ENCODE peak calls at places on chromosomes 3 and 15, in ten cellular contexts. G, U, L, S, B, N, O, E, W and D are unnamed samples. For H3K4me1, the result is how much of the 10 kb centered on the place peaks cover.

GRCh38 chr3:159796744-159797143 is 191.9 kb upstream of the IL12A start:
- DNase-seq in B (no peak), L (peak), S (no peak), U (no peak), O (no peak), N (no peak), E (no peak), G (no peak), W (no peak), D (no peak)

GRCh38 chr3:171838218-171838720 is 4.9 kb upstream of the TMEM212 start:
- DNase-seq in U (no peak), B (peak), G (peak), N (peak), L (peak), W (no peak), O (no peak), E (no peak), S (no peak), D (no peak)

GRCh38 chr15:50624616-50625168 is 61.9 kb downstream of the TRPM7 start:
- DNase-seq in S (no peak), E (no peak), G (no peak), U (no peak), W (no peak), L (peak), O (no peak), B (no peak), N (no peak), D (no peak)

GRCh38 chr15:50166216-50166615 is 15.8 kb upstream of the SLC27A2 start:
- DNase-seq in S (no peak), E (no peak), B (no peak), N (no peak), U (no peak), W (no peak), O (no peak), L (peak), G (no peak), D (no peak)

GRCh38 chr3:42051384-42052131 is 39.6 kb upstream of the TRAK1 start:
- DNase-seq in E (no peak), B (no peak), U (peak), G (no peak), S (peak), N (no peak), O (no peak), W (no peak), L (no peak), D (no peak)

GRCh38 chr3:11535207-11535960 is 108.3 kb downstream of the VGLL4 start:
- DNase-seq in W (no peak), U (no peak), N (no peak), B (peak), O (no peak), S (no peak), G (no peak), L (no peak), E (no peak), D (no peak)

GRCh38 chr15:35362195-35362829 is 183.7 kb downstream of the DPH6 start:
- DNase-seq in W (no peak), E (no peak), L (no peak), O (no peak), U (no peak), N (peak), S (no peak), B (no peak), G (no peak), D (no peak)

GRCh38 chr3:47443611-47443995 is 32.1 kb downstream of the SCAP start:
- DNase-seq in B (no peak), U (peak), W (no peak), E (peak), G (no peak), S (peak), N (no peak), L (no peak), O (no peak), D (no peak)

GRCh38 chr15:31501536-31502157 is 175.0 kb downstream of the KLF13 start:
- DNase-seq in L (no peak), B (no peak), E (no peak), W (no peak), U (no peak), G (no peak), N (no peak), O (no peak), S (no peak), D (no peak)

GRCh38 chr15:51647128-51647562 is 24.6 kb upstream of the DMXL2 start:
- DNase-seq in O (no peak), U (peak), S (no peak), L (peak), W (no peak), E (peak), N (no peak), G (peak), B (no peak), D (no peak)

GRCh38 chr15:29813009-29813408 is 9.3 kb downstream of the TJP1 start:
- DNase-seq in N (no peak), E (no peak), B (no peak), O (no peak), U (no peak), G (no peak), S (no peak), W (no peak), L (no peak), D (no peak)

GRCh38 chr3:134326126-134326525 is 48.1 kb downstream of the AMOTL2 start:
- DNase-seq in N (no peak), B (peak), G (no peak), U (no peak), W (no peak), O (no peak), S (no peak), E (no peak), L (no peak), D (no peak)

GRCh38 chr3:151903501-151903991 is 30.1 kb downstream of the SUCNR1 start:
- DNase-seq in G (no peak), E (no peak), B (no peak), N (peak), S (peak), U (no peak), W (no peak), O (no peak), L (peak), D (no peak)

GRCh38 chr15:70806992-70807712 is 43.8 kb upstream of the UACA start:
- DNase-seq in O (peak), G (peak), B (peak), U (no peak), S (no peak), E (peak), W (no peak), L (peak), N (no peak), D (no peak)

GRCh38 chr3:197896421-197896820 is 53.6 kb upstream of the RPL35A start:
- DNase-seq in N (no peak), S (no peak), E (no peak), B (no peak), L (no peak), O (no peak), G (no peak), W (no peak), U (no peak), D (no peak)

GRCh38 chr3:61847784-61848462 is 286.6 kb downstream of the PTPRG start:
- DNase-seq in S (peak), B (peak), L (peak), U (peak), W (no peak), G (peak), E (peak), O (no peak), N (peak), D (no peak)

GRCh38 chr15:94119215-94119815 is 112.0 kb upstream of the MCTP2 start:
- DNase-seq in U (no peak), L (no peak), W (no peak), G (peak), N (peak), S (no peak), O (no peak), E (no peak), B (peak), D (no peak)

GRCh38 chr15:73887481-73887880 is 14.1 kb downstream of the TBC1D21 start:
- DNase-seq in E (no peak), G (no peak), N (no peak), O (no peak), S (no peak), L (no peak), U (no peak), W (no peak), B (peak), D (no peak)

GRCh38 chr15:66085128-66085527 is 168.4 kb downstream of the MEGF11 start:
- DNase-seq in G (no peak), O (no peak), L (no peak), B (peak), W (no peak), E (no peak), U (no peak), N (no peak), S (no peak), D (no peak)

GRCh38 chr3:126321490-126321889 is 35.7 kb downstream of the KLF15 start:
- DNase-seq in B (peak), O (no peak), L (no peak), S (no peak), N (no peak), G (no peak), E (no peak), W (no peak), U (no peak), D (no peak)

GRCh38 chr3:138356666-138357409 is 8.5 kb downstream of the MRAS start:
- DNase-seq in B (no peak), N (no peak), W (no peak), L (no peak), O (no peak), E (no peak), U (no peak), G (no peak), S (no peak), D (no peak)

GRCh38 chr3:138351916-138352555 is 3.7 kb downstream of the MRAS start:
- DNase-seq in G (peak), W (no peak), B (no peak), E (no peak), U (no peak), O (no peak), S (no peak), L (no peak), N (no peak), D (no peak)

GRCh38 chr3:138355071-138355470 is 6.7 kb downstream of the MRAS start:
- DNase-seq in L (no peak), E (no peak), N (no peak), S (no peak), O (no peak), U (no peak), W (no peak), B (peak), G (no peak), D (no peak)

GRCh38 chr3:138351151-138351550 is 2.8 kb downstream of the MRAS start:
- DNase-seq in E (no peak), G (no peak), N (no peak), S (no peak), B (no peak), W (no peak), L (no peak), O (no peak), U (no peak), D (no peak)

GRCh38 chr3:138354376-138354775 is 6.0 kb downstream of the MRAS start:
- DNase-seq in U (no peak), G (no peak), L (no peak), E (no peak), B (no peak), O (no peak), S (no peak), N (no peak), W (no peak), D (no peak)
- H3K4me1 ChIP-seq in U (under half), G (half or more), L (under half), E (under half), B (under half), O (under half), S (under half), N (under half), W (under half), D (under half)

DNA sequence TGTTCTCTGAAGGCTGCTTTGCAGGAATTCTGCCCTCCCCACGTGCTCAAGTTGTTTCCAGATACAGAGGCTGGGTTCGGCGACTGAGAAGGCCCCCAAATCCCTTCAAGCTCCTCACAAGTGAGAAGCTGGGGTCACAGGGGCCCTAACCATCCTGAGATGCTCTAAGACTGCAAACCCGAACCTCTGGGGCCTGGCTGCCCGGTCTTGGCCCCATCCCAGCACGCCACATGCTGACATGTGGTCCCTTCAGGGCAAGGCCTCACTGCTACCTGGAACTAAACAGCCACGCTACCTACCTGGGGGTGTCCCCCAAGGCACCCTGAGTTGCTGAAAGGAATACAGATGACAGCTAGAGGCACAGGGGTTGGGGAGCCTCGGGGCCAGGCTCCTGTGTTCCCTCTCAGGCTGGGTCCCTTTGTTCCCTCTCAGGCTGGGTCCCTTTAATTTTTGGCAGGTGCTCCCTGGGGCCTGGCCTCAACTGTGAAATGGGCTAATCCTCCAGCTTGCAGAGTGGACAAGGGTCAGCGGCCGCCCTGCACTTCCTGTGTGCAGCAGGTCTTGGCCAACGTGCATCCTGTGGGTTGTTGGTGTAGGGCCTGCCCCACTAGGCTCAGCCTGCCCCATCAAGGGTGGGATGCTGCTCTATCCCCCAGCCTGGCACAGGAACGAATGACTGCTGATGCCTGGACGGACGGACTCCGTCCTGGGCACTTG is 32.5 kb downstream of the KLHL25 start:
- DNase-seq in S (no peak), W (no peak), B (no peak), G (no peak), E (no peak), O (no peak), N (no peak), L (no peak), U (no peak), D (no peak)
- H3K27ac ChIP-seq in S (no peak), W (no peak), B (peak), G (peak), E (peak), O (peak), N (peak), L (no peak), U (no peak), D (no peak)

GRCh38 chr3:127733781-127734180 is 61.0 kb downstream of the ABTB1 start:
- DNase-seq in S (no peak), L (no peak), U (no peak), O (no peak), B (no peak), N (no peak), E (no peak), G (no peak), W (no peak), D (no peak)

GRCh38 chr3:127734754-127735473 is 62.2 kb downstream of the ABTB1 start:
- DNase-seq in L (peak), S (peak), U (no peak), N (no peak), O (no peak), E (no peak), W (no peak), B (peak), G (no peak), D (no peak)

GRCh38 chr3:127732879-127733350 is 60.2 kb downstream of the ABTB1 start:
- DNase-seq in U (no peak), O (no peak), N (no peak), B (no peak), L (no peak), W (no peak), S (no peak), G (no peak), E (no peak), D (no peak)

GRCh38 chr3:127735767-127736693 is 63.3 kb downstream of the ABTB1 start:
- DNase-seq in U (peak), G (no peak), L (peak), E (no peak), W (no peak), O (no peak), B (no peak), S (peak), N (no peak), D (no peak)

DNA sequence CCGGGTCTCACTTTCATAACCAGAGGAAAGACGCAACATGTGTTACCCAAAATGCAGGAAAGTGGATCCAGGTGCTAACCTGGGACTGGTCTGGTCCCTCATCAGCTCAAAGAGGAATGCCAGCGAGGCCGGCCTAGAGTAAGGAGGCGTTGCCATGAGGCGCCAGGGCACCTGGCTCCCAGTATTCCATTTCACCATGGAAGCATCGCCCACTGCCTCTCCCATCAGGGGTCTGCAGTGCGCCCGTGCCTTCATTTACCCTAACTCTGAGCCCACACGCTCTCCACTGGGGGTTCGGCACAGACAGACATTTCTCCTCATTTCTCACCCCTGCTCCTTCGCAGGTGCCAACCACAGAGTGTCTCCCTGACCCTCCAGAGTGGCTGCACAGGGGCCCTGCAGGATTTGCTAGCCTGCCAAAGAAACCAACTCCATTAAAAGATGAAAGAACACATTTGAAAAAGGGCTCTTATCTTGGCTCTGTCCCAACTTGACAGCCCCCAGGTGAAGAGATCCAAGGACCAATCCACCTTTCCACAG is 61.5 kb downstream of the ABTB1 start:
- DNase-seq in B (no peak), G (no peak), W (no peak), N (no peak), O (no peak), U (no peak), S (no peak), E (no peak), L (no peak), D (no peak)
- H3K4me1 ChIP-seq in B (under half), G (half or more), W (under half), N (under half), O (under half), U (under half), S (under half), E (half or more), L (under half), D (under half)

GRCh38 chr3:178085817-178086123 is 450.5 kb upstream of the KCNMB2 start:
- DNase-seq in O (no peak), L (no peak), G (no peak), N (no peak), U (no peak), E (no peak), B (no peak), S (no peak), W (no peak), D (no peak)

GRCh38 chr3:178083906-178084823 is 452.1 kb upstream of the KCNMB2 start:
- DNase-seq in E (no peak), W (no peak), U (no peak), N (peak), B (no peak), S (peak), G (no peak), O (no peak), L (peak), D (no peak)

GRCh38 chr3:178087376-178087775 is 448.9 kb upstream of the KCNMB2 start:
- DNase-seq in E (no peak), B (no peak), N (no peak), G (no peak), O (no peak), S (no peak), U (no peak), L (no peak), W (no peak), D (no peak)

GRCh38 chr3:178086419-178086818 is 449.8 kb upstream of the KCNMB2 start:
- DNase-seq in U (no peak), G (no peak), L (no peak), W (no peak), B (no peak), S (no peak), E (no peak), O (no peak), N (no peak), D (no peak)

GRCh38 chr3:178084938-178085816 is 451.1 kb upstream of the KCNMB2 start:
- DNase-seq in B (peak), O (no peak), U (peak), E (peak), S (peak), G (peak), L (peak), W (peak), N (peak), D (peak)
- H3K27ac ChIP-seq in B (peak), O (no peak), U (no peak), E (peak), S (peak), G (peak), L (no peak), W (no peak), N (peak), D (no peak)

DNA sequence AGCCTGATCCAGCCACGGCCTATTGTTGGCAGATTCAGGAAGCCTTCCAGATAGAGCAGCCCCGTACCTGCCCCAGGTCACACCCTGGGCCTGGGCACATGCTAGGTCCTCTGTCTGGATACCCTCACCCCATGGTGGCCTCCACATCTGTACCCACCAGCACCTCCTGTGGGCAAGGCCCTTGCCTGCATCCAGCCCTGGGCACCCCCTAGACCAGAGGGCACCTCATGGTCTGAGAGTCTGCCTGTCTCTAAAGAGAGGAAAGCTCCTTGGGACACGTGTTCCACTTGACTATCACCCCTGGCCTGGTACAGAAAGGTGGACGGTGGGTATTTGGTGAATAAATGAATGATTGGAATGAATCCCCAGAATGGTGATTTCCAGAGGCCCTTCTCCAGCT is 8.9 kb upstream of the COMMD4 start:
- DNase-seq in W (no peak), G (no peak), E (no peak), N (no peak), U (no peak), B (peak), L (no peak), O (no peak), S (no peak), D (no peak)
- H3K4me1 ChIP-seq in W (under half), G (under half), E (under half), N (under half), U (under half), B (under half), L (under half), O (under half), S (under half), D (under half)

GRCh38 chr3:29486917-29487316 is 206.0 kb downstream of the RBMS3 start:
- DNase-seq in N (no peak), G (no peak), S (no peak), O (no peak), E (no peak), W (no peak), L (no peak), U (no peak), B (no peak), D (no peak)

GRCh38 chr3:29484633-29485032 is 203.8 kb downstream of the RBMS3 start:
- DNase-seq in N (no peak), W (no peak), U (no peak), G (no peak), L (no peak), B (no peak), E (no peak), O (no peak), S (no peak), D (no peak)

GRCh38 chr3:29488922-29489321 is 208.1 kb downstream of the RBMS3 start:
- DNase-seq in G (no peak), B (no peak), U (no peak), W (no peak), E (no peak), S (no peak), L (peak), N (no peak), O (no peak), D (no peak)

GRCh38 chr3:29481969-29482767 is 201.3 kb downstream of the RBMS3 start:
- DNase-seq in O (no peak), W (no peak), N (no peak), G (no peak), U (no peak), B (no peak), L (no peak), E (no peak), S (no peak), D (no peak)

GRCh38 chr3:29486087-29486486 is 205.2 kb downstream of the RBMS3 start:
- DNase-seq in N (no peak), U (no peak), O (no peak), W (no peak), S (no peak), L (peak), G (no peak), E (no peak), B (no peak), D (no peak)
- H3K27ac ChIP-seq in N (no peak), U (no peak), O (peak), W (no peak), S (no peak), L (no peak), G (no peak), E (no peak), B (no peak), D (no peak)